ENCODE peak calls at places on chromosomes 6 and 20, in six cellular contexts. One of them, this sample, is unnamed.

GRCh38 chr20:49248301-49248700 is 29.1 kb downstream of the DDX27 start:
- DNase-seq in NCI-H774: no peak
- DNase-seq in neural crest cell: no peak
- DNase-seq in NCI-H1417: no peak
- DNase-seq in omental fat pad: no peak
- DNase-seq in HEK293T: no peak
- DNase-seq in this sample: no peak

GRCh38 chr6:167567142-167568033 is 242.5 kb downstream of the TTLL2 start:
- DNase-seq in NCI-H774: no peak
- DNase-seq in NCI-H1417: no peak
- DNase-seq in neural crest cell: no peak
- DNase-seq in HEK293T: no peak
- DNase-seq in omental fat pad: peak; percentile 18
- DNase-seq in this sample: no peak

GRCh38 chr20:19735446-19735845 is 22.6 kb upstream of the RIN2 start:
- DNase-seq in neural crest cell: no peak
- DNase-seq in NCI-H1417: peak; percentile 84
- DNase-seq in omental fat pad: peak; percentile 40
- DNase-seq in NCI-H774: no peak
- DNase-seq in HEK293T: peak; percentile 19
- DNase-seq in this sample: peak; percentile 65

GRCh38 chr20:52945268-52945667 is 26.9 kb upstream of the TSHZ2 start:
- DNase-seq in omental fat pad: no peak
- DNase-seq in NCI-H774: no peak
- DNase-seq in HEK293T: no peak
- DNase-seq in NCI-H1417: no peak
- DNase-seq in neural crest cell: no peak
- DNase-seq in this sample: no peak

GRCh38 chr20:59566631-59567524 is 37.5 kb upstream of the PHACTR3 start:
- DNase-seq in neural crest cell: no peak
- DNase-seq in omental fat pad: no peak
- DNase-seq in HEK293T: no peak
- DNase-seq in NCI-H774: no peak
- DNase-seq in NCI-H1417: no peak
- DNase-seq in this sample: no peak

GRCh38 chr20:59230385-59230784 is 66.8 kb downstream of the ZNF831 start:
- DNase-seq in neural crest cell: no peak
- DNase-seq in NCI-H1417: no peak
- DNase-seq in omental fat pad: no peak
- DNase-seq in NCI-H774: no peak
- DNase-seq in HEK293T: no peak
- DNase-seq in this sample: no peak

GRCh38 chr6:168968228-168968627 is 285.4 kb downstream of the THBS2 start:
- DNase-seq in omental fat pad: no peak
- DNase-seq in NCI-H774: peak; percentile 96
- DNase-seq in NCI-H1417: peak; percentile 89
- DNase-seq in HEK293T: peak; percentile 46
- DNase-seq in neural crest cell: no peak
- DNase-seq in this sample: peak; percentile 98

GRCh38 chr20:58670659-58671058 is 19.6 kb downstream of the STX16 start:
- DNase-seq in neural crest cell: no peak
- DNase-seq in NCI-H1417: no peak
- DNase-seq in omental fat pad: no peak
- DNase-seq in NCI-H774: no peak
- DNase-seq in HEK293T: no peak
- DNase-seq in this sample: no peak

GRCh38 chr6:148624025-148624424 is 122.8 kb upstream of the UST start:
- DNase-seq in omental fat pad: no peak
- DNase-seq in HEK293T: no peak
- DNase-seq in NCI-H1417: no peak
- DNase-seq in neural crest cell: no peak
- DNase-seq in NCI-H774: no peak
- DNase-seq in this sample: no peak

GRCh38 chr20:4681971-4682370 is 39.7 kb upstream of the PRND start:
- DNase-seq in HEK293T: no peak
- DNase-seq in NCI-H774: no peak
- DNase-seq in NCI-H1417: no peak
- DNase-seq in omental fat pad: no peak
- DNase-seq in neural crest cell: no peak
- DNase-seq in this sample: peak; percentile 82

GRCh38 chr6:24425091-24425490 is 22.4 kb downstream of the MRS2 start:
- DNase-seq in HEK293T: no peak
- DNase-seq in omental fat pad: no peak
- DNase-seq in neural crest cell: no peak
- DNase-seq in NCI-H774: no peak
- DNase-seq in NCI-H1417: no peak
- DNase-seq in this sample: no peak

GRCh38 chr6:166542580-166542912 is 43.9 kb downstream of the RAMACL start:
- DNase-seq in NCI-H1417: no peak
- DNase-seq in NCI-H774: no peak
- DNase-seq in omental fat pad: no peak
- DNase-seq in neural crest cell: no peak
- DNase-seq in HEK293T: no peak
- DNase-seq in this sample: no peak

GRCh38 chr20:5073154-5074049 is 46.4 kb downstream of the PCNA start:
- DNase-seq in NCI-H774: peak; percentile 52
- DNase-seq in omental fat pad: peak; percentile 70
- DNase-seq in HEK293T: no peak
- DNase-seq in NCI-H1417: no peak
- DNase-seq in neural crest cell: no peak
- DNase-seq in this sample: peak; percentile 58

GRCh38 chr20:1721687-1722512 is 64.3 kb upstream of the SIRPG start:
- DNase-seq in NCI-H774: no peak
- DNase-seq in omental fat pad: no peak
- DNase-seq in NCI-H1417: no peak
- DNase-seq in HEK293T: no peak
- DNase-seq in neural crest cell: no peak
- DNase-seq in this sample: no peak

This sample was measured in GM04504.